ENCODE peak calls at places on chromosomes 13 and 19, in five cellular contexts. M is AG08396, J is tibial nerve, O is germinal center, L is GM12892. Z is an unnamed sample.

GRCh38 chr13:79688741-79689140 is 207.8 kb downstream of the NDFIP2 start:
- DNase-seq in O (no peak), M (no peak), J (no peak), L (no peak), Z (no peak)

GRCh38 chr19:342128-342455 is 2.5 kb downstream of the MIER2 start:
- DNase-seq in O (no peak), J (no peak), M (no peak), L (no peak), Z (no peak)

GRCh38 chr19:8023371-8023770 is 17.9 kb upstream of the ELAVL1 start:
- DNase-seq in O (no peak), J (no peak), M (no peak), L (no peak), Z (no peak)

GRCh38 chr13:66922444-66922843 is 307.7 kb downstream of the PCDH9 start:
- DNase-seq in J (no peak), L (no peak), M (no peak), O (no peak), Z (no peak)

GRCh38 chr13:81458211-81458610 is 1117.3 kb upstream of the SPRY2 start:
- DNase-seq in L (no peak), M (no peak), O (no peak), J (no peak), Z (no peak)

GRCh38 chr13:111006508-111007031 is 91.7 kb upstream of the ANKRD10 start:
- DNase-seq in O (no peak), L (no peak), J (peak; percentile 66), M (peak; percentile 82), Z (peak; percentile 95)

GRCh38 chr13:74555291-74556001 is 421.2 kb upstream of the KLF12 start:
- DNase-seq in J (no peak), O (no peak), L (no peak), M (no peak), Z (no peak)

GRCh38 chr19:5943623-5944022 is 29.6 kb downstream of the CAPS start:
- DNase-seq in O (no peak), J (no peak), L (no peak), M (peak; percentile 50), Z (peak; percentile 54)

GRCh38 chr13:19266979-19267378 is 85.4 kb upstream of the TUBA3C start:
- DNase-seq in J (no peak), L (no peak), O (no peak), M (no peak), Z (no peak)

GRCh38 chr13:101655435-101655834 is 203.0 kb downstream of the ITGBL1 start:
- DNase-seq in M (no peak), L (no peak), O (no peak), J (no peak), Z (no peak)

GRCh38 chr13:34349091-34349722 is 531.3 kb downstream of the RFC3 start:
- DNase-seq in L (no peak), J (peak; percentile 77), M (peak; percentile 67), O (no peak), Z (peak; percentile 95)

GRCh38 chr13:96172066-96172465 is 82.2 kb downstream of the HS6ST3 start:
- DNase-seq in L (no peak), M (no peak), O (no peak), J (no peak), Z (peak; percentile 3)

GRCh38 chr19:33191501-33191900 is 2.6 kb upstream of the LRP3 start:
- DNase-seq in O (no peak), M (peak; percentile 5), J (no peak), L (no peak), Z (no peak)

GRCh38 chr13:29969286-29969685 is 118.9 kb upstream of the UBL3 start:
- DNase-seq in J (no peak), O (no peak), M (peak; percentile 25), L (no peak), Z (peak; percentile 93)

GRCh38 chr19:33300016-33300981 is 2.0 kb downstream of the CEBPA start:
- DNase-seq in O (no peak), M (no peak), L (peak; percentile 5), J (no peak), Z (no peak)

GRCh38 chr13:42569576-42570344 is 4.2 kb upstream of the TNFSF11 start:
- DNase-seq in J (no peak), L (no peak), M (no peak), O (no peak), Z (no peak)

GRCh38 chr13:111289251-111289650 is 31.2 kb upstream of the TEX29 start:
- DNase-seq in L (no peak), J (no peak), O (no peak), M (no peak), Z (no peak)

GRCh38 chr13:92573467-92574057 is 653.0 kb upstream of the GPC6 start:
- DNase-seq in O (no peak), J (no peak), L (no peak), M (no peak), Z (peak; percentile 9)

Z was measured in GM23248.